ENCODE peak calls at places on chromosomes 2 and 18, in seven cellular contexts. One of them, this sample, is unnamed.

GRCh38 chr2:15275341-15275740 is 285.8 kb downstream of the NBAS start:
- DNase-seq in mesenchymal stem cell: no peak
- DNase-seq in neuronal stem cell: no peak
- DNase-seq in H1: no peak
- DNase-seq in trophoblast cell: no peak
- DNase-seq in mesendoderm: no peak
- DNase-seq in IMR-90: no peak
- DNase-seq in this sample: no peak

GRCh38 chr18:28045176-28045810 is 131.6 kb downstream of the CDH2 start:
- DNase-seq in H1: no peak
- DNase-seq in trophoblast cell: no peak
- DNase-seq in mesenchymal stem cell: peak; percentile 75
- DNase-seq in neuronal stem cell: no peak
- DNase-seq in IMR-90: peak; percentile 86
- DNase-seq in mesendoderm: peak; percentile 55
- DNase-seq in this sample: no peak

GRCh38 chr2:46171441-46171953 is 125.7 kb upstream of the EPAS1 start:
- DNase-seq in mesendoderm: peak; percentile 36
- DNase-seq in H1: no peak
- DNase-seq in mesenchymal stem cell: peak; percentile 81
- DNase-seq in IMR-90: peak; percentile 95
- DNase-seq in neuronal stem cell: no peak
- DNase-seq in trophoblast cell: peak; percentile 58
- DNase-seq in this sample: no peak

GRCh38 chr2:68832161-68832869 is 38.9 kb downstream of the BMP10 start:
- DNase-seq in H1: peak; percentile 38
- DNase-seq in IMR-90: peak; percentile 78
- DNase-seq in trophoblast cell: peak; percentile 47
- DNase-seq in neuronal stem cell: no peak
- DNase-seq in mesendoderm: no peak
- DNase-seq in mesenchymal stem cell: peak; percentile 96
- DNase-seq in this sample: no peak

GRCh38 chr2:203869610-203870042 is 2.1 kb downstream of the CTLA4 start:
- DNase-seq in H1: no peak
- DNase-seq in neuronal stem cell: no peak
- DNase-seq in mesenchymal stem cell: no peak
- DNase-seq in mesendoderm: no peak
- DNase-seq in IMR-90: no peak
- DNase-seq in trophoblast cell: no peak
- DNase-seq in this sample: no peak

GRCh38 chr18:41870817-41871216 is 84.2 kb upstream of the PIK3C3 start:
- DNase-seq in neuronal stem cell: no peak
- DNase-seq in trophoblast cell: no peak
- DNase-seq in H1: no peak
- DNase-seq in mesenchymal stem cell: no peak
- DNase-seq in mesendoderm: no peak
- DNase-seq in IMR-90: peak; percentile 49
- DNase-seq in this sample: no peak

GRCh38 chr2:13006829-13007715 is 290.3 kb downstream of the TRIB2 start:
- DNase-seq in trophoblast cell: peak; percentile 30
- DNase-seq in mesendoderm: peak; percentile 86
- DNase-seq in IMR-90: peak; percentile 65
- DNase-seq in H1: peak; percentile 81
- DNase-seq in neuronal stem cell: peak; percentile 79
- DNase-seq in mesenchymal stem cell: peak; percentile 82
- DNase-seq in this sample: peak; percentile 77

GRCh38 chr2:175807031-175807873 is 194.8 kb downstream of the LNPK start:
- DNase-seq in IMR-90: peak; percentile 16
- DNase-seq in mesenchymal stem cell: peak; percentile 73
- DNase-seq in neuronal stem cell: no peak
- DNase-seq in H1: no peak
- DNase-seq in trophoblast cell: no peak
- DNase-seq in mesendoderm: peak; percentile 30
- DNase-seq in this sample: no peak

GRCh38 chr2:39407516-39408296 is 29.4 kb downstream of the MAP4K3 start:
- DNase-seq in trophoblast cell: no peak
- DNase-seq in mesenchymal stem cell: peak; percentile 31
- DNase-seq in IMR-90: no peak
- DNase-seq in neuronal stem cell: no peak
- DNase-seq in H1: no peak
- DNase-seq in mesendoderm: no peak
- DNase-seq in this sample: no peak

GRCh38 chr18:45505497-45506206 is 109.6 kb upstream of the SLC14A2 start:
- DNase-seq in neuronal stem cell: no peak
- DNase-seq in IMR-90: no peak
- DNase-seq in trophoblast cell: no peak
- DNase-seq in H1: no peak
- DNase-seq in mesendoderm: peak; percentile 57
- DNase-seq in mesenchymal stem cell: peak; percentile 32
- DNase-seq in this sample: no peak

GRCh38 chr2:46999857-47000678 is 84.5 kb upstream of the MCFD2 start:
- DNase-seq in IMR-90: no peak
- DNase-seq in H1: no peak
- DNase-seq in neuronal stem cell: no peak
- DNase-seq in trophoblast cell: no peak
- DNase-seq in mesenchymal stem cell: no peak
- DNase-seq in mesendoderm: no peak
- DNase-seq in this sample: no peak

GRCh38 chr2:189751080-189751658 is 11.4 kb downstream of the OSGEPL1 start:
- DNase-seq in IMR-90: peak; percentile 25
- DNase-seq in mesenchymal stem cell: peak; percentile 46
- DNase-seq in trophoblast cell: peak; percentile 71
- DNase-seq in mesendoderm: peak; percentile 57
- DNase-seq in H1: peak; percentile 50
- DNase-seq in neuronal stem cell: peak; percentile 14
- DNase-seq in this sample: peak; percentile 32

GRCh38 chr18:36828157-36828629 is 609 bp downstream of the TPGS2 start:
- DNase-seq in IMR-90: peak; percentile 55
- DNase-seq in mesenchymal stem cell: peak; percentile 78
- DNase-seq in mesendoderm: peak; percentile 64
- DNase-seq in neuronal stem cell: peak; percentile 48
- DNase-seq in H1: no peak
- DNase-seq in trophoblast cell: peak; percentile 21
- DNase-seq in this sample: peak; percentile 53

GRCh38 chr18:9902832-9903231 is 11.0 kb upstream of the VAPA start:
- DNase-seq in trophoblast cell: no peak
- DNase-seq in mesenchymal stem cell: peak; percentile 41
- DNase-seq in IMR-90: no peak
- DNase-seq in neuronal stem cell: no peak
- DNase-seq in H1: no peak
- DNase-seq in mesendoderm: no peak
- DNase-seq in this sample: no peak

GRCh38 chr2:71744781-71745180 is 291.4 kb downstream of the DYSF start:
- DNase-seq in mesendoderm: no peak
- DNase-seq in mesenchymal stem cell: no peak
- DNase-seq in IMR-90: no peak
- DNase-seq in H1: no peak
- DNase-seq in neuronal stem cell: no peak
- DNase-seq in trophoblast cell: no peak
- DNase-seq in this sample: no peak

GRCh38 chr2:42046819-42047487 is 868 bp upstream of the PKDCC start:
- DNase-seq in mesendoderm: peak; percentile 98
- DNase-seq in IMR-90: no peak
- DNase-seq in H1: peak; percentile 70
- DNase-seq in mesenchymal stem cell: peak; percentile 71
- DNase-seq in trophoblast cell: no peak
- DNase-seq in neuronal stem cell: peak; percentile 95
- DNase-seq in this sample: peak; percentile 84

GRCh38 chr2:23541453-23542334 is 156.7 kb downstream of the KLHL29 start:
- DNase-seq in neuronal stem cell: no peak
- DNase-seq in mesendoderm: no peak
- DNase-seq in mesenchymal stem cell: peak; percentile 47
- DNase-seq in trophoblast cell: peak; percentile 14
- DNase-seq in IMR-90: no peak
- DNase-seq in H1: no peak
- DNase-seq in this sample: no peak

GRCh38 chr2:67240507-67240906 is 156.6 kb upstream of the ETAA1 start:
- DNase-seq in neuronal stem cell: no peak
- DNase-seq in trophoblast cell: no peak
- DNase-seq in mesendoderm: no peak
- DNase-seq in IMR-90: peak; percentile 53
- DNase-seq in mesenchymal stem cell: no peak
- DNase-seq in H1: no peak
- DNase-seq in this sample: no peak

GRCh38 chr2:207681431-207681830 is 30.0 kb upstream of the CCNYL1 start:
- DNase-seq in IMR-90: no peak
- DNase-seq in trophoblast cell: no peak
- DNase-seq in mesenchymal stem cell: no peak
- DNase-seq in mesendoderm: no peak
- DNase-seq in neuronal stem cell: no peak
- DNase-seq in H1: no peak
- DNase-seq in this sample: peak; percentile 72

GRCh38 chr18:55452123-55452611 is 135.8 kb downstream of the TCF4 start:
- DNase-seq in H1: no peak
- DNase-seq in mesenchymal stem cell: no peak
- DNase-seq in mesendoderm: no peak
- DNase-seq in neuronal stem cell: no peak
- DNase-seq in IMR-90: no peak
- DNase-seq in trophoblast cell: no peak
- DNase-seq in this sample: no peak

GRCh38 chr2:229231885-229232284 is 39.2 kb downstream of the PID1 start:
- DNase-seq in trophoblast cell: no peak
- DNase-seq in H1: no peak
- DNase-seq in mesenchymal stem cell: no peak
- DNase-seq in neuronal stem cell: no peak
- DNase-seq in IMR-90: no peak
- DNase-seq in mesendoderm: no peak
- DNase-seq in this sample: no peak

GRCh38 chr2:27687232-27687631 is 23.5 kb downstream of the SLC4A1AP start:
- DNase-seq in mesendoderm: no peak
- DNase-seq in neuronal stem cell: no peak
- DNase-seq in H1: no peak
- DNase-seq in trophoblast cell: no peak
- DNase-seq in mesenchymal stem cell: no peak
- DNase-seq in IMR-90: no peak
- DNase-seq in this sample: no peak

GRCh38 chr2:27685577-27685976 is 21.9 kb downstream of the SLC4A1AP start:
- DNase-seq in trophoblast cell: no peak
- DNase-seq in neuronal stem cell: no peak
- DNase-seq in H1: no peak
- DNase-seq in mesenchymal stem cell: no peak
- DNase-seq in IMR-90: no peak
- DNase-seq in mesendoderm: no peak
- DNase-seq in this sample: no peak

GRCh38 chr2:27690052-27690451 is 26.4 kb downstream of the SLC4A1AP start:
- DNase-seq in mesenchymal stem cell: no peak
- DNase-seq in IMR-90: no peak
- DNase-seq in trophoblast cell: no peak
- DNase-seq in mesendoderm: no peak
- DNase-seq in neuronal stem cell: no peak
- DNase-seq in H1: no peak
- DNase-seq in this sample: no peak

GRCh38 chr2:27683390-27684071 is 19.8 kb downstream of the SLC4A1AP start:
- DNase-seq in neuronal stem cell: peak; percentile 94
- DNase-seq in trophoblast cell: peak; percentile 91
- DNase-seq in mesenchymal stem cell: peak; percentile 90
- DNase-seq in mesendoderm: peak; percentile 96
- DNase-seq in IMR-90: peak; percentile 90
- DNase-seq in H1: peak; percentile 93
- DNase-seq in this sample: peak; percentile 80

GRCh38 chr2:27689424-27689823 is 25.7 kb downstream of the SLC4A1AP start:
- DNase-seq in neuronal stem cell: no peak
- DNase-seq in mesendoderm: no peak
- DNase-seq in mesenchymal stem cell: no peak
- DNase-seq in IMR-90: no peak
- DNase-seq in H1: no peak
- DNase-seq in trophoblast cell: no peak
- DNase-seq in this sample: no peak
- H3K4ac ChIP-seq in neuronal stem cell: no peak overlapping the region
- H3K4ac ChIP-seq in mesendoderm: no peak overlapping the region
- H3K4ac ChIP-seq in mesenchymal stem cell: no peak overlapping the region
- H3K4ac ChIP-seq in IMR-90: no peak overlapping the region
- H3K4ac ChIP-seq in H1: no peak overlapping the region
- H3K4ac ChIP-seq in trophoblast cell: no peak overlapping the region
- H3K4ac ChIP-seq in this sample: no peak overlapping the region

DNA sequence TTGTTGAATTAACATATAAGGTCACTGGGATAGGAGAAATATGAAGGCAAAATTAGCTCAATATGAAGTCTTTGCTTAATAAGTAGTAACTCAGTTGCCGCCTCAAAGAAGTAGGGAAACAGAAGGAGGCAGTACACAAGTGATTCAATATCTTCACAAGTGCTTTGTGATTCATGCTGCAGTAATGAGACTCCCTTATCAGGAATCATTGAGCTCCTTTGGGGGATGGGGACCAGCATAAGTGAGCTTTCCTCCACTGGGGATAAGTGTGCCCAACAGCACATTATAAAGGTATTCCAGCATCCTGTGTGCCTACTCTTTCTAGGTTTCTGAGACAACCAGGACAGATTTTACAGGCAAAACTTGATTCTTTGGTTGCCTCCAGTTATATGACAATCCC is 323.4 kb upstream of the UBE2E3 start:
- DNase-seq in mesendoderm: peak; percentile 73
- DNase-seq in mesenchymal stem cell: peak; percentile 55
- DNase-seq in neuronal stem cell: no peak
- DNase-seq in H1: no peak
- DNase-seq in trophoblast cell: peak; percentile 83
- DNase-seq in IMR-90: peak; percentile 78
- DNase-seq in this sample: no peak
- H3K4ac ChIP-seq in mesendoderm: no peak overlapping the region
- H3K4ac ChIP-seq in mesenchymal stem cell: no peak overlapping the region
- H3K4ac ChIP-seq in neuronal stem cell: no peak overlapping the region
- H3K4ac ChIP-seq in H1: no peak overlapping the region
- H3K4ac ChIP-seq in trophoblast cell: no peak overlapping the region
- H3K4ac ChIP-seq in IMR-90: peak overlapping the region; percentile 17
- H3K4ac ChIP-seq in this sample: no peak overlapping the region

DNA sequence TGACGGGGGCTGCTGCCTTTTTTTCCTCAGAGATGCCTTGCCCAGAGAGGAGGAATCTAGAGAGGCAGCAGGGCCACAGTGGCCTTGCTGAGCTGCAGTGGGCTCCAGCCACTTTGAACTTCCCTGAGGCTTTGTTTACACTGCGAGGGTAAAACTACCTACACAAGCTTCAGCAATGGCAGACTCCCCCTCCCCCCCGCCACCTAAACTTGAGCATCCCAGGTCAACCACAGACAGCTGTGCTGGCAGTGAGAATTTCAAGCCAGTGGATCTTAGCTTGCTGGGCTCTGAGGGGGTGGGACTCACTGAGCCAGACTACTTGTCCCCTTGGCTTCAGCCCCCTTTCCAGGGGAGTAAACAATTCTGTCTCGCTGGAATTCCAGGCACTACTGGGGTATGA is 11.8 kb downstream of the SYT4 start:
- DNase-seq in mesendoderm: no peak
- DNase-seq in trophoblast cell: no peak
- DNase-seq in H1: no peak
- DNase-seq in IMR-90: no peak
- DNase-seq in neuronal stem cell: no peak
- DNase-seq in mesenchymal stem cell: no peak
- DNase-seq in this sample: no peak
- H3K4ac ChIP-seq in mesendoderm: no peak overlapping the region
- H3K4ac ChIP-seq in trophoblast cell: no peak overlapping the region
- H3K4ac ChIP-seq in H1: no peak overlapping the region
- H3K4ac ChIP-seq in IMR-90: no peak overlapping the region
- H3K4ac ChIP-seq in neuronal stem cell: no peak overlapping the region
- H3K4ac ChIP-seq in mesenchymal stem cell: no peak overlapping the region
- H3K4ac ChIP-seq in this sample: no peak overlapping the region

DNA sequence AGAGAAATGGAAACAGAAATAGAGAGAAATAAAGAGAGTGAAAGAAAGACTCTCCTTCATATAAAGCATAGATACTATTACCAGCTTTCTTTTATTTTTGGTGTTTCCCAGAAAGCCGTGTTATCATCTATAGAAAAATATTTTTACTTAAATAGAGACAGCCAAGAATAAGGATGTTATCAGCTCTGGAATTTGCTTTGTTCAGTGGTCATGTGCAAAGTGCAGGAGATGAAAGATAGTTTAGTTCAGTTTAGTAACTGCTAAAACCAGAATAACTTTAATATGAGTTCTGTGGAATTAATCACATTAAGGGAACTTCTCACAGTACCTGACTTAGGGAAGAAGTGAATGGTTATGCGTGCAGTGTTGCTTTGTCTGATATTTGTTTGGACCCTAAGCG is 140.4 kb downstream of the CALCRL start:
- DNase-seq in H1: no peak
- DNase-seq in IMR-90: no peak
- DNase-seq in neuronal stem cell: no peak
- DNase-seq in trophoblast cell: no peak
- DNase-seq in mesendoderm: no peak
- DNase-seq in mesenchymal stem cell: no peak
- DNase-seq in this sample: no peak
- H3K4ac ChIP-seq in H1: no peak overlapping the region
- H3K4ac ChIP-seq in IMR-90: no peak overlapping the region
- H3K4ac ChIP-seq in neuronal stem cell: no peak overlapping the region
- H3K4ac ChIP-seq in trophoblast cell: no peak overlapping the region
- H3K4ac ChIP-seq in mesendoderm: no peak overlapping the region
- H3K4ac ChIP-seq in mesenchymal stem cell: no peak overlapping the region
- H3K4ac ChIP-seq in this sample: no peak overlapping the region